ENCODE peak calls at places on chromosomes 5 and 9, in five cellular contexts. S, B, W, E and Y are unnamed samples.

GRCh38 chr5:133441166-133441815 is 171.1 kb downstream of the FSTL4 start:
- DNase-seq in S (no peak), B (no peak), W (peak; percentile 25), E (no peak), Y (no peak)

GRCh38 chr5:65462139-65462705 is 19.5 kb downstream of the ADAMTS6 start:
- DNase-seq in S (no peak), B (no peak), W (no peak), E (no peak), Y (no peak)

GRCh38 chr9:69172895-69173294 is 1.2 kb upstream of the TJP2 start:
- DNase-seq in S (no peak), B (no peak), W (no peak), E (no peak), Y (no peak)

GRCh38 chr5:322942-323879 is 1.7 kb downstream of the AHRR start:
- DNase-seq in S (no peak), B (no peak), W (no peak), E (no peak), Y (peak; percentile 28)

GRCh38 chr9:124256517-124257069 is 1.2 kb upstream of the NEK6 start:
- DNase-seq in S (no peak), B (peak; percentile 53), W (no peak), E (no peak), Y (no peak)

GRCh38 chr9:69168709-69169217 is 5.3 kb upstream of the TJP2 start:
- DNase-seq in S (no peak), B (no peak), W (no peak), E (peak; percentile 39), Y (peak; percentile 52)

GRCh38 chr5:127004721-127005120 is 25.6 kb downstream of the MARCHF3 start:
- DNase-seq in S (no peak), B (no peak), W (no peak), E (no peak), Y (no peak)

GRCh38 chr9:114879165-114879564 is 51.2 kb downstream of the TNFSF8 start:
- DNase-seq in S (no peak), B (no peak), W (no peak), E (no peak), Y (no peak)